ENCODE peak calls at places on chromosomes 12 and 14, in five cellular contexts. I is K562, Z is HepG2, H is HCT116, V is SK-N-SH. S is an unnamed sample.

GRCh38 chr12:131808744-131809371 is 19.3 kb upstream of the MMP17 start:
- DNase-seq in I (no peak), V (no peak), H (no peak), Z (no peak), S (no peak)

GRCh38 chr12:128025856-128026255 is 241.1 kb upstream of the TMEM132C start:
- DNase-seq in V (no peak), Z (no peak), H (no peak), I (no peak), S (no peak)

GRCh38 chr14:101408077-101408831 is 153.0 kb upstream of the DIO3 start:
- DNase-seq in V (no peak), H (no peak), I (no peak), Z (no peak), S (peak)

GRCh38 chr14:68222726-68223125 is 403.1 kb downstream of the RAD51B start:
- DNase-seq in H (no peak), Z (no peak), V (no peak), I (no peak), S (no peak)

GRCh38 chr14:72763892-72764291 is 130.0 kb downstream of the DPF3 start:
- DNase-seq in V (no peak), H (no peak), Z (no peak), I (no peak), S (no peak)

GRCh38 chr12:119671070-119671469 is 3.1 kb downstream of the PRKAB1 start:
- DNase-seq in V (no peak), Z (no peak), I (no peak), H (no peak), S (no peak)

GRCh38 chr14:26017270-26017669 is 580.6 kb downstream of the NOVA1 start:
- DNase-seq in I (no peak), H (no peak), V (no peak), Z (no peak), S (no peak)

GRCh38 chr12:15605886-15606590 is 183.2 kb downstream of the EPS8 start:
- DNase-seq in V (no peak), I (no peak), H (no peak), Z (no peak), S (no peak)

GRCh38 chr14:31950760-31951637 is 126.1 kb upstream of the ARHGAP5 start:
- DNase-seq in I (peak), H (no peak), V (peak), Z (no peak), S (no peak)

GRCh38 chr12:93733358-93733757 is 56.2 kb downstream of the CRADD start:
- DNase-seq in Z (no peak), H (no peak), V (no peak), I (no peak), S (no peak)

GRCh38 chr14:80955434-80955939 is at the start of gene TSHR:
- DNase-seq in V (no peak), H (no peak), Z (no peak), I (peak), S (no peak)

GRCh38 chr14:70788893-70789292 is 20.4 kb downstream of the MAP3K9 start:
- DNase-seq in V (no peak), I (no peak), H (no peak), Z (no peak), S (no peak)

GRCh38 chr12:76247026-76247688 is 101.1 kb downstream of the BBS10 start:
- DNase-seq in I (no peak), Z (no peak), V (no peak), H (no peak), S (no peak)

GRCh38 chr14:65509842-65510241 is 97.3 kb downstream of the FUT8 start:
- DNase-seq in I (no peak), H (no peak), V (no peak), Z (no peak), S (no peak)

GRCh38 chr12:95402096-95402495 is 71.9 kb upstream of the METAP2 start:
- DNase-seq in H (no peak), V (no peak), Z (no peak), I (no peak), S (no peak)

GRCh38 chr12:84413656-84414055 is 498.9 kb downstream of the SLC6A15 start:
- DNase-seq in H (no peak), Z (no peak), V (no peak), I (no peak), S (no peak)

GRCh38 chr12:55060470-55060869 is 40.7 kb downstream of the NEUROD4 start:
- DNase-seq in H (no peak), V (no peak), I (peak), Z (no peak), S (no peak)

GRCh38 chr14:56195727-56196126 is 77.5 kb downstream of the PELI2 start:
- DNase-seq in V (no peak), Z (no peak), I (no peak), H (no peak), S (no peak)

GRCh38 chr12:123498126-123498825 is 35.2 kb downstream of the RILPL1 start:
- DNase-seq in H (no peak), Z (peak), V (no peak), I (no peak), S (no peak)

GRCh38 chr14:88194531-88194930 is 128.5 kb downstream of the KCNK10 start:
- DNase-seq in V (no peak), Z (no peak), H (no peak), I (no peak), S (no peak)

GRCh38 chr12:75815756-75816155 is 215.8 kb downstream of the PHLDA1 start:
- DNase-seq in I (no peak), H (no peak), V (no peak), Z (no peak), S (no peak)

GRCh38 chr12:89494411-89495231 is 30.0 kb downstream of the GALNT4 start:
- DNase-seq in V (no peak), Z (no peak), H (no peak), I (peak), S (no peak)

GRCh38 chr12:65389436-65389835 is 111.0 kb downstream of the MSRB3 start:
- DNase-seq in V (no peak), H (no peak), I (no peak), Z (no peak), S (no peak)

GRCh38 chr12:106417926-106418910 is 60.7 kb downstream of the POLR3B start:
- DNase-seq in I (no peak), H (peak), V (no peak), Z (peak), S (no peak)

GRCh38 chr12:63869656-63870055 is 25.2 kb downstream of the SRGAP1 start:
- DNase-seq in H (no peak), Z (no peak), I (no peak), V (no peak), S (no peak)

GRCh38 chr12:6965026-6965661 is 5.3 kb downstream of the PHB2 start:
- DNase-seq in V (peak), I (peak), H (peak), Z (peak), S (no peak)

GRCh38 chr14:59632381-59632780 is 55.8 kb upstream of the CCDC175 start:
- DNase-seq in Z (peak), V (peak), I (peak), H (peak), S (no peak)

GRCh38 chr12:12018454-12018853 is 52.3 kb upstream of the BCL2L14 start:
- DNase-seq in V (no peak), H (no peak), I (no peak), Z (no peak), S (no peak)

GRCh38 chr12:122310636-122311035 is 44.3 kb upstream of the VPS33A start:
- DNase-seq in H (no peak), I (no peak), Z (no peak), V (no peak), S (no peak)

GRCh38 chr12:120498870-120499515 is 3.1 kb downstream of the DYNLL1 start:
- DNase-seq in I (no peak), H (no peak), Z (no peak), V (no peak), S (no peak)

GRCh38 chr12:28258998-28259397 is 68.7 kb downstream of the CCDC91 start:
- DNase-seq in I (no peak), V (no peak), H (no peak), Z (no peak), S (no peak)

DNA sequence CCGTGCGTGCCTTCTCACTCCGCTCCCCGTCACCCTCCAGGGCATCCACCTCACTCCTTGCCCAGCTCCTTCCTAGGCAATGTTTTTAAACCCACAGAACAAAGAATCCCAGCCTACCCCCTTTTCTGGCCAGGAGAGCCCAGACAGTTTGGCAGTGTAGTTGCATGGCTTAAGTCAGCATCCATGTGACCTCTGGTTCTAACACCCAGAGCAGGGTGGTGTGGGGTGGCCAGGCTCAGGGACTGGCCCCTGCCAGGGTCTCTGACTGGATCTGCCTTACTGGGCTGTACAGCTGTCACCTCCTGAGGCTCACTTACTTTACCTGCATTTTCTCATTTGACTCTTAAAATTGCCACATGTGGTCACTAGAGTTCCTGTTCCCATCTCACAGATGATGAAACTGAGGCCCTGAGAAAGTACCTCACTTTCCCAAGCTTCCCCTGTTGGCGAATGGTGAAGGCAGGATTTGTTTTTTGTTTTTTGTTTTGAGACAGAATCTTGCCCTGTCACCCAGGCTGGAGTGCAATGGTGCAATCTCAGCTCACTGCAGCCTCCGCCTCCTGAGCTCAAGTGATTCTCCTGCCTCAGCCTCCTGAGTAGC is 18.3 kb downstream of the SDS start:
- DNase-seq in H (no peak), Z (no peak), I (no peak), V (no peak), S (no peak)
- TF ChIP-seq JUND in H (no peak), Z (no peak), I (no peak), V (no peak), S (no peak)

GRCh38 chr12:45269407-45269741 is 53.5 kb downstream of the ANO6 start:
- DNase-seq in V (no peak), Z (no peak), H (no peak), I (no peak), S (no peak)
- TF ChIP-seq JUND in V (no peak), Z (no peak), H (no peak), I (no peak), S (no peak)

GRCh38 chr14:24700511-24700910 is 66.5 kb upstream of the GZMB start:
- DNase-seq in H (no peak), I (no peak), Z (no peak), V (no peak), S (no peak)
- TF ChIP-seq JUND in H (no peak), I (no peak), Z (no peak), V (no peak), S (no peak)

DNA sequence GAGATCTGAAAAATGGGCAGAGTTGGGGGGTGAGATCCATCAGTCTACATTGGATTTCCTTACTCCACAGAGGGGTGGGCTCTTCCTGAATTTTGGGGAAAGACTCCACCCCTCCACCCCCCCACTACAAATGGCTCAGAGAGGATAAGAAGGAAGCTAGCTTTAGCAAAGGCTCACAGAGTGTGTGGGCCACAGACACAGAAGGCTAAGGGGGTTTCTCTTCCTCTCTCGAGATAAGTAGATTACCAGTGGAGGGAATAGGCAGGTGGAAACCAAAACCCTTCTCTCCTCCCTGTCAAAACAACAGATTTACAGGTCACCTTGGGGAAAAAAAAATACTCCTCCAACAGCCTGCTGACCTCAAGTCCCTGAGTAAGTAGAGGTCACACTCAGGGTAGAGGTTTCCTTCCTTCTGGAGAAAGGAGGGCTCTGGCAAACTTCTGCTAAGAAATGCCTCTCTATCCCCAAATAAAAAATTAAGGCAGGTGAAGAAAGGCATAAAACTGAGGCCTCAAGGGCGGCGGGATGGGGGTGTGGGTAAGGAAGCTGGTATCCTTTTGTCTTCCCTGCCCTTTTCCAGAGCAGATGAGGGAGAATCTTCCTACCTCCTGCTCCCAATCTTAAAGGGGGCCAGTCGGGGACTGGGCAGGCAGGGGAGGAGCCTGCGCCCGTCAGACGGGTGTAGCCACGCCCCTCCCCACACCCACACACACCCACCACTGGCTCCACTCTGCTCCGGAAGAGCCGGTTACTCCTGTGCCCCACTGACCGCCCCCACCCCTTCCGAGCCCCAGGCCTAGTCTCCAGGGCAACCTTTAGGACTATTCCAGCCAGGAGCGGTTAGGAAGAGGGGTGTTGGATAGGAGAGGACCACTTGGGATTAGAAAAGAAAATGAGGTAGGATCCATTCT is 1.9 kb upstream of the BAZ2A start:
- DNase-seq in I (peak), Z (peak), V (peak), H (no peak), S (peak)
- TF ChIP-seq JUND in I (no peak), Z (no peak), V (no peak), H (no peak), S (no peak)

DNA sequence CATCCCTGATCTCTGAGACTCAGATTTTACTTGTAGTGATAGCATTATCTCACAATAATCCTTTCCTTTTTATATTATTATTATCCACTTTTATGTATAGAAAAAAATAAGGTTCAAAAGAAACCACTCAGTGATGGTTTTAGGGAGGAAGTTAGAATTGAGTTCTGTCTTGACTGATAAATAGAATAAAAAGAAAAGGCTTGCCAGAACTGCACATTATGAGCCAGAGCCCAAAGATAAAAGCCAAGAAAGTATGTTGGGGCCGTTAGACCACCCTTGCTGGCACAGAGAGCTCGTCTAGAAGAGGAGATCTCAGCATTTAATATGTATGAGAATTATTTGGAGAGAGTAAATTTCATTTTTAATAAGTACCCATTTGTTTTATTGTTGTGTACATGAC is 103.2 kb downstream of the TSPAN8 start:
- DNase-seq in H (no peak), Z (no peak), V (no peak), I (no peak), S (no peak)
- TF ChIP-seq JUND in H (no peak), Z (no peak), V (no peak), I (no peak), S (no peak)

GRCh38 chr14:104322531-104323466 is 184.4 kb downstream of the KIF26A start:
- DNase-seq in Z (no peak), V (no peak), I (no peak), H (no peak), S (no peak)

GRCh38 chr14:104321151-104322130 is 183.1 kb downstream of the KIF26A start:
- DNase-seq in Z (no peak), H (no peak), I (no peak), V (no peak), S (no peak)

GRCh38 chr14:104318558-104319488 is 180.4 kb downstream of the KIF26A start:
- DNase-seq in I (no peak), Z (no peak), V (no peak), H (no peak), S (no peak)

GRCh38 chr14:104319489-104320241 is 181.3 kb downstream of the KIF26A start:
- DNase-seq in I (no peak), H (no peak), Z (no peak), V (no peak), S (no peak)

DNA sequence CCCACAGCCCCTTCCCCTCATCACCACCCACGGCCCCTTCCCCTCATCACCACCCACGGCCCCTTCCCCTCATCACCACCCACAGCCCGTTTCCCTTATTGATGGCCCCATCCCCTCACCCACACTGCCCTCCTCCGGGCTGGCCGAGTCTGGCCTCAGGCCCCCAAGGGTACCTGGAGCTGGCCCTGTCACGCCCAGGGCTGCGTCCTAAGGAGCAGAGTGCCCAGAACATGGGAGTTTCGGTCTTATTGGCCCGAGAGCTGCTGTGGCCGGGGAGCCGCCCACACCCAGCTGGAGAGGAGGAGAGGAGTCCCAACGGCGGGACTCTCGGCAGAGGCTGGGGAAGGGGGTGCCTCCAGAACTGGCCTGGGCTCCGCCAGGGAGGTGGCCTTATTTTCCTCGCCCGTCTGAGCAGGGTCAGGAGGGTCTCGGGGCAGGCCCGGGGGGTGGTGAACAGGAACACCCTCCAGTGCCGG is 182.3 kb downstream of the KIF26A start:
- DNase-seq in H (no peak), V (no peak), I (no peak), Z (no peak), S (no peak)
- TF ChIP-seq JUND in H (no peak), V (no peak), I (no peak), Z (no peak), S (no peak)